ENCODE peak calls at places on chromosomes 5 and 9, in four cellular contexts. F is left lung, P is fibroblast of mammary gland, D is epithelial cell of esophagus. X is an unnamed sample.

GRCh38 chr9:135662758-135663450 is at the start of gene LCN9:
- DNase-seq in F (no peak), P (peak; percentile 11), D (no peak), X (peak; percentile 9)

GRCh38 chr9:37156781-37157356 is 36.5 kb downstream of the ZCCHC7 start:
- DNase-seq in F (no peak), P (peak; percentile 55), D (peak; percentile 86), X (peak; percentile 77)

GRCh38 chr5:110106750-110107149 is 417.0 kb downstream of the MAN2A1 start:
- DNase-seq in F (no peak), P (no peak), D (no peak), X (no peak)

GRCh38 chr5:43467100-43467499 is 16.6 kb downstream of the TMEM267 start:
- DNase-seq in F (no peak), P (no peak), D (no peak), X (no peak)

GRCh38 chr9:76451234-76451633 is 7.7 kb upstream of the GCNT1 start:
- DNase-seq in F (no peak), P (peak; percentile 95), D (peak; percentile 54), X (peak; percentile 83)

GRCh38 chr5:177336603-177337494 is 14.6 kb downstream of the LMAN2 start:
- DNase-seq in F (peak; percentile 70), P (no peak), D (no peak), X (no peak)

GRCh38 chr9:125241863-125242739 is 958 bp upstream of the HSPA5 start:
- DNase-seq in F (peak; percentile 76), P (no peak), D (no peak), X (peak; percentile 51)

GRCh38 chr5:179124853-179125788 is 64.9 kb downstream of the ZNF354C start:
- DNase-seq in F (peak; percentile 57), P (no peak), D (no peak), X (no peak)

GRCh38 chr9:88605500-88606172 is 70.7 kb downstream of the NXNL2 start:
- DNase-seq in F (no peak), P (peak; percentile 76), D (no peak), X (peak; percentile 45)

GRCh38 chr5:109410389-109411174 is 808 bp upstream of the PJA2 start:
- DNase-seq in F (peak; percentile 87), P (peak; percentile 88), D (peak; percentile 62), X (peak; percentile 91)

GRCh38 chr9:98317134-98317857 is 61.8 kb upstream of the TBC1D2 start:
- DNase-seq in F (no peak), P (peak; percentile 95), D (peak; percentile 56), X (peak; percentile 25)

GRCh38 chr5:119036101-119036762 is 34.7 kb upstream of the DMXL1 start:
- DNase-seq in F (no peak), P (peak; percentile 90), D (peak; percentile 87), X (peak; percentile 81)

GRCh38 chr5:317086-317811 is 4.3 kb upstream of the AHRR start:
- DNase-seq in F (peak; percentile 77), P (peak; percentile 68), D (peak; percentile 55), X (peak; percentile 79)

GRCh38 chr9:12464910-12465512 is 228.2 kb upstream of the TYRP1 start:
- DNase-seq in F (no peak), P (peak; percentile 27), D (peak; percentile 26), X (peak; percentile 45)

GRCh38 chr9:132046456-132046855 is 33.2 kb downstream of the MED27 start:
- DNase-seq in F (no peak), P (no peak), D (no peak), X (peak; percentile 53)

GRCh38 chr9:114588671-114589526 is 1.3 kb downstream of the ATP6V1G1 start:
- DNase-seq in F (no peak), P (peak; percentile 76), D (peak; percentile 70), X (peak; percentile 43)

GRCh38 chr9:91426123-91426745 is 2.6 kb upstream of the NFIL3 start:
- DNase-seq in F (no peak), P (peak; percentile 82), D (peak; percentile 75), X (peak; percentile 76)

GRCh38 chr9:86322973-86323644 is 31.1 kb downstream of the TUT7 start:
- DNase-seq in F (no peak), P (peak; percentile 93), D (peak; percentile 14), X (peak; percentile 77)

GRCh38 chr5:53331463-53331862 is 149.0 kb upstream of the FST start:
- DNase-seq in F (no peak), P (peak; percentile 86), D (peak; percentile 98), X (peak; percentile 50)

GRCh38 chr9:124849801-124850200 is 3.5 kb upstream of the WDR38 start:
- DNase-seq in F (peak; percentile 37), P (peak; percentile 55), D (no peak), X (peak; percentile 85)

GRCh38 chr5:83701886-83702285 is 18.8 kb downstream of the HAPLN1 start:
- DNase-seq in F (no peak), P (no peak), D (peak; percentile 79), X (no peak)

GRCh38 chr5:1769752-1770442 is 29.7 kb downstream of the MRPL36 start:
- DNase-seq in F (peak; percentile 43), P (no peak), D (no peak), X (no peak)

GRCh38 chr9:38619556-38620447 is 594 bp downstream of the ANKRD18A start:
- DNase-seq in F (peak; percentile 84), P (no peak), D (peak; percentile 22), X (no peak)

GRCh38 chr9:127644943-127645342 is 32.9 kb downstream of the STXBP1 start:
- DNase-seq in F (no peak), P (no peak), D (no peak), X (peak; percentile 20)

GRCh38 chr5:155529366-155529765 is 515.8 kb downstream of the KIF4B start:
- DNase-seq in F (no peak), P (peak; percentile 37), D (peak; percentile 99), X (no peak)

GRCh38 chr5:155530046-155530445 is 516.5 kb downstream of the KIF4B start:
- DNase-seq in F (no peak), P (peak; percentile 69), D (peak; percentile 84), X (no peak)

GRCh38 chr5:155532621-155533314 is 519.2 kb downstream of the KIF4B start:
- DNase-seq in F (no peak), P (peak; percentile 63), D (peak; percentile 86), X (no peak)
- H3K4me3 ChIP-seq in F (no peak overlapping the region), P (no peak overlapping the region), D (no peak overlapping the region), X (no peak overlapping the region)

GRCh38 chr9:18269561-18269960 is 204.4 kb upstream of the ADAMTSL1 start:
- DNase-seq in F (no peak), P (no peak), D (no peak), X (no peak)
- TF ChIP-seq CTCF in F (no peak), P (no peak), D (no peak), X (no peak)

DNA sequence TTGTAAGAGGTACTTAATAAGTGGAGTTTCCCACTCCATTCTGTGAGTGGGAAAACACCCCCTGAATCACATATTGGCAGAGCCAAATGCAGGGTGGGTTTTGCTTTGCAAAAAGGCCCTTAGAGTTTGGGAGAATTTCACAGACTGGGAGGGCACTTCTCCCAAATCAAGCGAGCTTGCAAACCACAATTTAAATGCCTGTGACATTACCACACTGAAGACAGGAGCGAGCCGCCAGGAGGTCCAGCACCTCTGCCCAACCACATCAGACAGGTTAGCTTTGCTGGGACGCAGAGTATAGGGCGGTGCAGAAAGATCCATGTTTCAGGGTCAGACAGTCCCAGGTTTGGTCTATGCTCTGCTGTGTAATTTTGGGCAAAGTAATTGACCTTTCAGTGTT is 2.3 kb downstream of the ALAD start:
- DNase-seq in F (no peak), P (no peak), D (no peak), X (peak; percentile 10)
- H3K4me3 ChIP-seq in F (no peak overlapping the region), P (no peak overlapping the region), D (no peak overlapping the region), X (no peak overlapping the region)

GRCh38 chr5:135107986-135108385 is 74.0 kb upstream of the PITX1 start:
- DNase-seq in F (no peak), P (no peak), D (no peak), X (no peak)
- TF ChIP-seq CTCF in F (no peak), P (no peak), D (no peak), X (no peak)

DNA sequence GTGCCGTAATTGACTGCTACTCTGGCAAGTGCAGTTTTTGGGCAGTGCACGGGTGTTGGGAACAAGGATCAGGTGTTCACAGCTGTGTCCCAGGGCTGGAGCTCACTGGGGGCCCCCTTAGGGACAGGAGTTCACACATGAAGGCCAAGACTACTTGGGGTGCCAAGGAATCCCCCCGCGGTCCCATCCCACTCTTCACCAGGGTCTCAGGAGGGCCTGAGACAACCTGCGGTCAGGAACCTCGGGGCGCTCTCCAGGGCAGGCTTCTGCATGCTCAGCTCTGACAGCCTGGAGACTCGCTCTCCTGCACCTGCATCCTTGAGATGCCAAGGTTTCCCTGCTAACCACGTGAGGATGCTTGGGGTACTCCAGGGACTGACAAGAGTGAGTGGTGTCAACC is 2.3 kb upstream of the MAN1B1 start:
- DNase-seq in F (peak; percentile 61), P (no peak), D (peak; percentile 80), X (no peak)
- H3K4me3 ChIP-seq in F (no peak overlapping the region), P (no peak overlapping the region), D (no peak overlapping the region), X (no peak overlapping the region)

GRCh38 chr9:101601904-101602765 is 7.4 kb upstream of the PPP3R2 start:
- DNase-seq in F (no peak), P (peak; percentile 56), D (peak; percentile 58), X (peak; percentile 60)
- TF ChIP-seq CTCF in F (peak; percentile 50), P (peak; percentile 71), D (peak; percentile 69), X (peak; percentile 75)

GRCh38 chr5:11734369-11734768 is 169.9 kb downstream of the CTNND2 start:
- DNase-seq in F (no peak), P (no peak), D (no peak), X (no peak)
- H3K4me3 ChIP-seq in F (no peak overlapping the region), P (no peak overlapping the region), D (no peak overlapping the region), X (no peak overlapping the region)

GRCh38 chr5:16666861-16667481 is 50.2 kb upstream of the RETREG1 start:
- DNase-seq in F (no peak), P (no peak), D (peak; percentile 28), X (peak; percentile 63)
- TF ChIP-seq CTCF in F (no peak), P (peak; percentile 25), D (peak; percentile 68), X (peak; percentile 24)